ENCODE peak calls at places on chromosomes 3 and 15, in six cellular contexts. P, W, G, E, D and R are unnamed samples.

GRCh38 chr3:106345353-106346027 is 476.7 kb upstream of the CBLB start:
- DNase-seq in E (peak), D (no peak), G (no peak), P (peak), W (peak), R (no peak)

GRCh38 chr15:43210172-43210745 is 10.6 kb downstream of the EPB42 start:
- DNase-seq in W (no peak), P (no peak), D (no peak), E (no peak), G (no peak), R (no peak)

GRCh38 chr3:122100591-122101491 is 45.7 kb downstream of the CD86 start:
- DNase-seq in E (no peak), D (no peak), P (no peak), G (no peak), W (peak), R (peak)

GRCh38 chr3:138842483-138843188 is 7.9 kb upstream of the PIK3CB start:
- DNase-seq in D (no peak), G (no peak), E (no peak), W (no peak), P (no peak), R (peak)

GRCh38 chr3:71428841-71429609 is 154.5 kb downstream of the FOXP1 start:
- DNase-seq in W (peak), D (peak), P (peak), E (peak), G (no peak), R (no peak)

GRCh38 chr15:86591994-86592746 is 512.5 kb downstream of the AGBL1 start:
- DNase-seq in E (no peak), W (no peak), G (peak), P (no peak), D (peak), R (no peak)

GRCh38 chr3:127690823-127691452 is 18.2 kb downstream of the ABTB1 start:
- DNase-seq in W (peak), D (peak), G (peak), E (peak), P (peak), R (no peak)

GRCh38 chr15:29067949-29068348 is 182.2 kb downstream of the APBA2 start:
- DNase-seq in E (no peak), G (no peak), D (no peak), W (peak), P (no peak), R (no peak)

GRCh38 chr3:57983734-57984518 is 24.3 kb upstream of the FLNB start:
- DNase-seq in G (no peak), P (peak), E (peak), W (peak), D (peak), R (peak)

GRCh38 chr15:72201346-72202029 is 3.9 kb upstream of the GRAMD2A start:
- DNase-seq in P (no peak), E (no peak), W (no peak), D (no peak), G (no peak), R (no peak)

GRCh38 chr3:126528800-126529541 is 5.0 kb downstream of the CHST13 start:
- DNase-seq in P (no peak), G (peak), W (peak), E (no peak), D (peak), R (no peak)
- TF ChIP-seq CTCF in P (no peak), G (no peak), W (peak), E (peak), D (no peak), R (no peak)

GRCh38 chr15:68229386-68230156 is at the start of gene CLN6:
- DNase-seq in P (peak), E (peak), D (peak), G (peak), W (peak), R (peak)

GRCh38 chr15:68228971-68229385 is 550 bp downstream of the CLN6 start:
- DNase-seq in P (no peak), G (no peak), E (peak), W (no peak), D (peak), R (peak)

GRCh38 chr15:68228143-68228970 is 1.2 kb downstream of the CLN6 start:
- DNase-seq in G (no peak), E (no peak), D (no peak), W (peak), P (no peak), R (no peak)

GRCh38 chr15:68231102-68231818 is 1.7 kb upstream of the CLN6 start:
- DNase-seq in E (no peak), G (no peak), D (no peak), P (peak), W (no peak), R (no peak)

GRCh38 chr15:68230157-68231100 is 901 bp upstream of the CLN6 start:
- DNase-seq in E (peak), W (no peak), P (no peak), G (no peak), D (no peak), R (peak)
- TF ChIP-seq CTCF in E (no peak), W (no peak), P (no peak), G (no peak), D (no peak), R (peak)

DNA sequence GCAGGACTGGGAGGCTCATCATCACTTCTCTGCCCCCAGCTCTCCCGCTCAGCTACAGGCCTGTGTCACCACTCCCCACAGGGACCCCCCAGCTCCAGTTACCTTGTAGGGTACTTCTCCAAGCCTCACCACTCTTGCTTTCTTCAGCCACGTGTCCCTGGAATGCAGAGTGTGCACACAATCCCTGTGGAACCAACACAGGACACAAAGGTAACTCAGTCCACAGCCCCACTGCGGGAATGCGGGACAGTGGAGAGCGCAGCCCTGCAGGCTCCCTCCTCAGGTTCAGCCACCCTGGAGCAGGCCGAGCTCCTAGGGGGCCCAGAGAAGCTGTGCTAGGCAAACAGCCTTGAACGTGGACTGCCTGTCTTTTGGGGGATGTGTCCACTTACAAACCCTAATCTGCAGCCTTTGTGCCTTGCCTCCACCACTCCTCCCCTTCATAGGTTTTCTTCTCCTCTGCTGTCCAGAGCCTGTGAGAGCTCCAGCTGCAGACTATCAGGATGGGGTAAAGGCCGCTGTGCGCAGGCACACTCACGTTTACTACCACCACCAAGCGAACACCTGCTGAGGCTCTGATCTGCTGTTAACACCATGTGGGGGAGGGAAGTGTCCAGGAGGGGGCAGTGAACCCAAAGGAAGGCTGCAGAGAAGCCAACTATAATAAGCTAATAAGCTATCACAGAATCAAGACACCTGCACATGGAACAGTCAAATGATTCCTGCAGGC is 26.0 kb downstream of the XPC start:
- DNase-seq in E (no peak), G (no peak), D (no peak), W (no peak), P (no peak), R (no peak)
- TF ChIP-seq CTCF in E (peak), G (no peak), D (no peak), W (peak), P (no peak), R (peak)

GRCh38 chr15:70636540-70637165 is 126.7 kb downstream of the UACA start:
- DNase-seq in G (no peak), W (peak), D (no peak), E (no peak), P (peak), R (no peak)
- TF ChIP-seq CTCF in G (no peak), W (peak), D (no peak), E (peak), P (peak), R (no peak)

GRCh38 chr3:85304360-85304964 is 345.7 kb downstream of the CADM2 start:
- DNase-seq in P (peak), D (no peak), G (no peak), W (no peak), E (no peak), R (no peak)
- TF ChIP-seq CTCF in P (no peak), D (no peak), G (no peak), W (no peak), E (peak), R (no peak)

DNA sequence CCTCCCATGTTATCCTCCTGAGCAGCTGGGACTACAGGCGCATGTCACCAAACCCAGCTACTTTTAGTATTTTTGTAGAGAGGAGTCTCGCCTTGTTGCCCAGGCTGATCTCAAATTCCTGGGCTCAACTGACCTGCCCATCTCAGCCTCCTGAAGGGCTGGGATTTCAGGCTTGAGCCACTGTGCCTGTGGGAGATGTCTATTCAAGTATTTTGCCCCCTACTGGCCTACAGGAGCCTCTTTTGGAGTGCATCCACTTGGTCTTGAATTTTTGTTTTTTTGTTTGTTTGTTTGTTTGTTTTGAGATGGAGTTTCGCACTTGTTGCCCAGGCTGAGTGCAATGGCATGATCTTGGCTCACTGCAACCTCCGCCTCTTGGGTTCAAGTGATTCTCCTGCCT is 3.2 kb upstream of the DHX30 start:
- DNase-seq in E (no peak), P (no peak), D (no peak), G (no peak), W (no peak), R (peak)
- TF ChIP-seq CTCF in E (peak), P (no peak), D (peak), G (no peak), W (peak), R (peak)

DNA sequence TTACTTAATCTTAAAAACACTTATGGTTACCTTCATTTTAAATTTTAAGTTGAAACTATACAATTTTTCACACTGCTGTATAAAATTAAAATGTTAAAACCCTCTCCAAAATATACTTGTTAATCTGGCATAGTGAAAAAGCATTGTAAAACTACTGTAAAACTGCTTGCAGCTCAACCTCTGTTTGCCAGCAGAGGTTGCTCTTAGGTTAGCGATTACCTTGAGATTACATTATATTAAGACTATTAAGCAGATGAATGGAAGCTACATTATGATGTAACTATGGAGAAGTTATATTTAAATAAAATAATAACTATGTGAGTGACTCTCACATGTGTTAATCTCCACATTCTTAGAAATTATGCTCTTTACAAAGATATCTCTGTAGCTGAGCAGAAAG is 143.6 kb upstream of the SLITRK3 start:
- DNase-seq in E (peak), W (peak), P (peak), D (no peak), G (no peak), R (no peak)
- TF ChIP-seq CTCF in E (no peak), W (peak), P (peak), D (no peak), G (no peak), R (no peak)

GRCh38 chr3:43699864-43700263 is 9.1 kb downstream of the ABHD5 start:
- DNase-seq in G (no peak), E (peak), D (no peak), P (no peak), W (no peak), R (peak)
- TF ChIP-seq CTCF in G (no peak), E (peak), D (peak), P (no peak), W (peak), R (peak)